ENCODE peak calls at places on chromosomes 6 and 20, in four cellular contexts. One of them, this sample, is unnamed.
A peak's percentile ranks its signal among the peaks of the same experiment; 100 is the strongest.

GRCh38 chr20:52893498-52893897 is 78.7 kb upstream of the TSHZ2 start:
- DNase-seq in AG08395: no peak
- DNase-seq in midbrain: no peak
- DNase-seq in A549: no peak
- DNase-seq in this sample: no peak

GRCh38 chr20:41697861-41698559 is 79.8 kb upstream of the CHD6 start:
- DNase-seq in AG08395: peak; percentile 52
- DNase-seq in A549: peak; percentile 31
- DNase-seq in midbrain: peak; percentile 25
- DNase-seq in this sample: peak; percentile 19

GRCh38 chr6:119566546-119567263 is 217.1 kb upstream of the MAN1A1 start:
- DNase-seq in A549: no peak
- DNase-seq in AG08395: no peak
- DNase-seq in midbrain: no peak
- DNase-seq in this sample: no peak

GRCh38 chr20:36686504-36686903 is 40.5 kb upstream of the SLA2 start:
- DNase-seq in A549: no peak
- DNase-seq in midbrain: no peak
- DNase-seq in AG08395: no peak
- DNase-seq in this sample: no peak

GRCh38 chr6:163311830-163312229 is 102.7 kb upstream of the QKI start:
- DNase-seq in AG08395: no peak
- DNase-seq in A549: peak; percentile 83
- DNase-seq in midbrain: no peak
- DNase-seq in this sample: no peak

GRCh38 chr6:168524644-168525043 is 83.7 kb downstream of the SMOC2 start:
- DNase-seq in A549: no peak
- DNase-seq in AG08395: no peak
- DNase-seq in midbrain: no peak
- DNase-seq in this sample: no peak

GRCh38 chr20:51668932-51669331 is 99.3 kb downstream of the ATP9A start:
- DNase-seq in midbrain: no peak
- DNase-seq in A549: no peak
- DNase-seq in AG08395: no peak
- DNase-seq in this sample: no peak

GRCh38 chr6:95071464-95071863 is 505.9 kb upstream of the MANEA start:
- DNase-seq in midbrain: no peak
- DNase-seq in A549: no peak
- DNase-seq in AG08395: no peak
- DNase-seq in this sample: no peak

GRCh38 chr20:45163071-45163803 is 11.5 kb upstream of the PI3 start:
- DNase-seq in A549: no peak
- DNase-seq in midbrain: no peak
- DNase-seq in AG08395: no peak
- DNase-seq in this sample: no peak

GRCh38 chr6:7730852-7731251 is 5.0 kb downstream of the BMP6 start:
- DNase-seq in A549: peak; percentile 65
- DNase-seq in midbrain: no peak
- DNase-seq in AG08395: peak; percentile 92
- DNase-seq in this sample: peak; percentile 55

GRCh38 chr6:152821525-152821924 is 70.9 kb downstream of the VIP start:
- DNase-seq in AG08395: no peak
- DNase-seq in midbrain: no peak
- DNase-seq in A549: peak; percentile 0
- DNase-seq in this sample: no peak

This sample was measured in fibroblast of gingiva.